ENCODE peak calls at places on chromosomes 16 and 17, in nine cellular contexts. G is small intestine, Y is AG04450, H is heart left ventricle, K is neuronal stem cell, F is Peyer's patch, I is heart right ventricle, A is mesenchymal stem cell, U is tibial artery. V is an unnamed sample.

GRCh38 chr16:64094170-64094960 is 1027.5 kb downstream of the CDH11 start:
- DNase-seq in G (no peak), Y (no peak), H (no peak), K (peak; percentile 21), F (no peak), I (no peak), A (peak; percentile 38), U (no peak), V (no peak)

GRCh38 chr16:71917900-71918299 is 22.6 kb downstream of the IST1 start:
- DNase-seq in G (no peak), Y (no peak), H (no peak), K (no peak), F (no peak), I (no peak), A (peak; percentile 76), U (no peak), V (no peak)

GRCh38 chr17:45930420-45930951 is 36.1 kb downstream of the MAPT start:
- DNase-seq in G (no peak), Y (no peak), H (no peak), K (no peak), F (no peak), I (no peak), A (no peak), U (no peak), V (no peak)

GRCh38 chr16:31105677-31106213 is 2.4 kb upstream of the BCKDK start:
- DNase-seq in G (peak; percentile 73), Y (no peak), H (peak; percentile 93), K (peak; percentile 42), F (peak; percentile 92), I (peak; percentile 88), A (peak; percentile 63), U (peak; percentile 89), V (peak; percentile 92)

GRCh38 chr16:13100970-13101369 is 199.6 kb downstream of the SHISA9 start:
- DNase-seq in G (no peak), Y (no peak), H (no peak), K (no peak), F (no peak), I (no peak), A (no peak), U (no peak), V (no peak)

GRCh38 chr17:29733151-29733550 is 110.4 kb upstream of the CORO6 start:
- DNase-seq in G (no peak), Y (no peak), H (no peak), K (no peak), F (no peak), I (no peak), A (peak; percentile 46), U (no peak), V (no peak)

GRCh38 chr16:89132194-89133005 is 38.7 kb downstream of the ACSF3 start:
- DNase-seq in G (no peak), Y (no peak), H (peak; percentile 14), K (no peak), F (no peak), I (no peak), A (no peak), U (peak; percentile 60), V (no peak)

GRCh38 chr16:8848939-8849391 is 19.8 kb downstream of the CARHSP1 start:
- DNase-seq in G (no peak), Y (no peak), H (no peak), K (no peak), F (no peak), I (peak; percentile 2), A (peak; percentile 91), U (peak; percentile 57), V (no peak)

GRCh38 chr17:74954665-74955421 is 17.7 kb downstream of the HID1 start:
- DNase-seq in G (no peak), Y (no peak), H (no peak), K (no peak), F (no peak), I (no peak), A (no peak), U (no peak), V (no peak)

GRCh38 chr17:50507871-50508572 is at the start of gene MYCBPAP:
- DNase-seq in G (peak; percentile 73), Y (peak; percentile 16), H (peak; percentile 89), K (peak; percentile 83), F (peak; percentile 92), I (peak; percentile 86), A (peak; percentile 82), U (peak; percentile 90), V (peak; percentile 88)

GRCh38 chr17:31492880-31493655 is 101.6 kb downstream of the RAB11FIP4 start:
- DNase-seq in G (no peak), Y (no peak), H (peak; percentile 63), K (no peak), F (peak; percentile 91), I (peak; percentile 42), A (no peak), U (no peak), V (peak; percentile 67)

GRCh38 chr16:85249830-85250455 is 137.7 kb upstream of the CIBAR2 start:
- DNase-seq in G (no peak), Y (no peak), H (no peak), K (no peak), F (no peak), I (no peak), A (no peak), U (no peak), V (no peak)

GRCh38 chr17:75308732-75309629 is 19.7 kb upstream of the SLC25A19 start:
- DNase-seq in G (peak; percentile 93), Y (no peak), H (peak; percentile 45), K (no peak), F (peak; percentile 80), I (no peak), A (no peak), U (no peak), V (no peak)

GRCh38 chr17:30956764-30957374 is 14.0 kb upstream of the RNF135 start:
- DNase-seq in G (no peak), Y (no peak), H (no peak), K (no peak), F (peak; percentile 39), I (peak; percentile 39), A (peak; percentile 34), U (no peak), V (no peak)

DNA sequence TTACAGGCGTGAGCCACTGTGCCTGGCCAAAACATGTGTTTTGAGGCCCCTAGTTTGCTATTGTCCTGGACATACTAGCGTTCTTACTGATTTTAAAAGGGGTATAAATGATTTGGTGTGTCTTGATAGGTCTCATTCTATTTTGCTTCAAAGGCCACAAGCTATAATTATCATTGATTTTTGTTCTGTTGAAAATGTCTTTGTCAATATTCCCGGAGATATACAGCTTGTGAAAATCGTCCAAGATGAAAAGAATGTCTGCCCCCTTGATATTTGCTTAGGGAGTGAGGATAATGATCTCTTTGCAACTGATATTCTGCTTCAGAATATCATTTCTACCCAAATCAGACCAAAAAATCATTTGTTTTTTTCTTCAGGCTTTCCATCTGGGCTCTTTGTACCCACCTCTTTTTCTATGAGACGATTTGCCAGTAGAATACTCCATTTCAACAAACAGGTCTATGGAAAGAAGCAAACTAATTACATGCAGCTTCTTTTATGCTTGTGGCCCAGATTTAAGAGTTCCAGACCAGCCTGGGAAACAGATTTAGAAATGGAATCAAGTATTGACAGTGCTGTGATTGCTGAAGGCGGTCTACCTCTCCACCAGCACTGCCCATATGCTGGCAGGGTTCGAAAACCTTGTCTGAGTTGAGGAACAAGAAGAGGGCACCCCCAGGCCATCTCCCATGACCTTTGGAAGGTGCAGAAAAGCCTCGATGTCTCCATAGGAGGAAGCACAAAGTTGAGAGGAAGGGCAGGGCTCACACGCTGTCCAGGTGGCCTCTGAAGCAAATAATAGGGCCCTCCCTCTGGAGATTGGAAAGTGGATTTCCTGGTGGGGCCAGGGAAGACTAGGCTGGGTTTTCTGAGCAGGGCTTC is 14.2 kb upstream of the ST6GALNAC1 start:
- DNase-seq in G (peak; percentile 70), Y (no peak), H (no peak), K (no peak), F (no peak), I (no peak), A (no peak), U (no peak), V (no peak)
- H3K27ac ChIP-seq in G (no peak overlapping the region), Y (no peak overlapping the region), H (no peak overlapping the region), K (no peak overlapping the region), F (peak overlapping the region; percentile 2), I (no peak overlapping the region), A (no peak overlapping the region), U (no peak overlapping the region), V (no peak overlapping the region)

GRCh38 chr17:82370471-82371332 is 863 bp upstream of the UTS2R start:
- DNase-seq in G (peak; percentile 22), Y (no peak), H (no peak), K (no peak), F (peak; percentile 60), I (no peak), A (no peak), U (no peak), V (no peak)
- H3K4me3 ChIP-seq in G (peak overlapping the region; percentile 33), Y (peak overlapping the region; percentile 40), H (peak overlapping the region; percentile 40), K (no peak overlapping the region), F (peak overlapping the region; percentile 51), I (peak overlapping the region; percentile 34), A (peak overlapping the region; percentile 79), U (peak overlapping the region; percentile 0), V (no peak overlapping the region)

DNA sequence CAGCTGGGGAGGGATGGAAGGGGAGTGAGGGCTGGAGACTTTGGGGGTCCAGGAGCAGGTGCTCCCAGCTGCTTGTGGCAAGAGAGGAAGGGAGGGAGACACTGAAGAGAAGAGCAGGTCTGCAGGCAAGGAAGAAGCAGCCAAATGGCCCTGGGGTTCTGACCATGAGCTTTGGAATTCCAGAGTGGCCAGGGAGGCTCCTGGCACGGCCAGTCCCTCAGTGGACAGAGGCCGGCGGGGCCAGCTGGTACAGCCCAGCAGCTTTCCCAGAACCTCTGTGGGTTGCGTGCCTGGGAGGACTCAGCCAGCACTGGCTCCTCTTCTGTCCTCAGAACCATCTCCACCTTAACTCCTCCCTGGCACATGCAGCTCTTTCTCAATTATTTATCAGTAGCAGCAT is 233.0 kb downstream of the MSI2 start:
- DNase-seq in G (no peak), Y (no peak), H (no peak), K (no peak), F (no peak), I (no peak), A (no peak), U (no peak), V (no peak)
- H3K27ac ChIP-seq in G (no peak overlapping the region), Y (no peak overlapping the region), H (no peak overlapping the region), K (no peak overlapping the region), F (no peak overlapping the region), I (no peak overlapping the region), A (no peak overlapping the region), U (no peak overlapping the region), V (peak overlapping the region; percentile 74)

GRCh38 chr16:1677942-1678499 is at the start of gene JPT2:
- DNase-seq in G (peak; percentile 98), Y (peak; percentile 88), H (peak; percentile 98), K (peak; percentile 95), F (peak; percentile 99), I (peak; percentile 97), A (peak; percentile 95), U (peak; percentile 97), V (peak; percentile 94)

GRCh38 chr16:1674751-1675664 is 3.1 kb upstream of the JPT2 start:
- DNase-seq in G (no peak), Y (peak; percentile 27), H (no peak), K (no peak), F (no peak), I (no peak), A (peak; percentile 73), U (no peak), V (no peak)

GRCh38 chr16:1678500-1679098 is 520 bp downstream of the JPT2 start:
- DNase-seq in G (peak; percentile 63), Y (no peak), H (peak; percentile 51), K (peak; percentile 24), F (peak; percentile 63), I (peak; percentile 17), A (peak; percentile 63), U (peak; percentile 72), V (no peak)

GRCh38 chr16:1676661-1677060 is 1.4 kb upstream of the JPT2 start:
- DNase-seq in G (no peak), Y (no peak), H (no peak), K (no peak), F (no peak), I (no peak), A (no peak), U (no peak), V (no peak)

GRCh38 chr16:1677339-1677738 is 740 bp upstream of the JPT2 start:
- DNase-seq in G (no peak), Y (no peak), H (no peak), K (no peak), F (no peak), I (no peak), A (no peak), U (no peak), V (no peak)
- H3K4me3 ChIP-seq in G (no peak overlapping the region), Y (no peak overlapping the region), H (peak overlapping the region; percentile 72), K (no peak overlapping the region), F (no peak overlapping the region), I (peak overlapping the region; percentile 82), A (peak overlapping the region; percentile 89), U (peak overlapping the region; percentile 60), V (peak overlapping the region; percentile 80)

V was measured in right atrium auricular region.